ENCODE peak calls at places on chromosomes 1 and 21, in five cellular contexts. W is MM.1S, P is fibroblast of lung, L is GM23248, N is HCT116. T is an unnamed sample.

GRCh38 chr1:30919025-30919881 is 10.7 kb upstream of the SDC3 start:
- DNase-seq in W (peak; percentile 9), P (peak; percentile 79), L (peak; percentile 81), N (no peak), T (no peak)

GRCh38 chr1:236090741-236091147 is 25.9 kb upstream of the NID1 start:
- DNase-seq in W (no peak), P (peak; percentile 63), L (no peak), N (no peak), T (no peak)

GRCh38 chr1:224697888-224698450 is 81.9 kb downstream of the CNIH3 start:
- DNase-seq in W (no peak), P (no peak), L (peak; percentile 9), N (no peak), T (no peak)

GRCh38 chr1:30743584-30744059 is 14.0 kb downstream of the LAPTM5 start:
- DNase-seq in W (peak; percentile 96), P (no peak), L (no peak), N (no peak), T (peak; percentile 88)

GRCh38 chr1:89771991-89772560 is 48.8 kb upstream of the LRRC8D start:
- DNase-seq in W (no peak), P (no peak), L (no peak), N (no peak), T (no peak)

GRCh38 chr1:172960454-172961208 is 90.1 kb downstream of the TNFSF18 start:
- DNase-seq in W (no peak), P (peak; percentile 72), L (peak; percentile 54), N (no peak), T (no peak)

GRCh38 chr1:1703796-1704195 is 11.2 kb upstream of the SLC35E2B start:
- DNase-seq in W (no peak), P (no peak), L (no peak), N (no peak), T (no peak)

GRCh38 chr1:147389532-147390184 is 147.2 kb downstream of the CHD1L start:
- DNase-seq in W (peak; percentile 71), P (peak; percentile 65), L (peak; percentile 66), N (peak; percentile 27), T (peak; percentile 26)

GRCh38 chr1:46407636-46408035 is 13.5 kb downstream of the FAAH start:
- DNase-seq in W (no peak), P (no peak), L (no peak), N (no peak), T (no peak)

GRCh38 chr1:153888518-153888917 is 34.3 kb downstream of the GATAD2B start:
- DNase-seq in W (peak; percentile 39), P (peak; percentile 20), L (peak; percentile 29), N (no peak), T (no peak)

GRCh38 chr1:61208815-61209214 is 126.5 kb downstream of the NFIA start:
- DNase-seq in W (no peak), P (no peak), L (no peak), N (no peak), T (no peak)

GRCh38 chr1:36142121-36142520 is 7.2 kb downstream of the TRAPPC3 start:
- DNase-seq in W (no peak), P (no peak), L (peak; percentile 35), N (no peak), T (no peak)

GRCh38 chr1:172180886-172181285 is 239.6 kb upstream of the C1orf105 start:
- DNase-seq in W (peak; percentile 85), P (peak; percentile 78), L (peak; percentile 84), N (no peak), T (peak; percentile 6)

GRCh38 chr1:54415533-54415932 is 9.3 kb upstream of the SSBP3 start:
- DNase-seq in W (no peak), P (no peak), L (no peak), N (no peak), T (no peak)

GRCh38 chr1:181135462-181135781 is 46.9 kb downstream of the IER5 start:
- DNase-seq in W (peak; percentile 67), P (peak; percentile 56), L (peak; percentile 76), N (no peak), T (peak; percentile 53)

GRCh38 chr1:29939086-29939485 is 702.8 kb downstream of the PTPRU start:
- DNase-seq in W (no peak), P (no peak), L (no peak), N (no peak), T (no peak)

GRCh38 chr1:64499966-64500365 is 30.0 kb downstream of the CACHD1 start:
- DNase-seq in W (no peak), P (no peak), L (no peak), N (peak; percentile 28), T (no peak)

GRCh38 chr1:3096360-3096759 is 27.4 kb downstream of the PRDM16 start:
- DNase-seq in W (no peak), P (no peak), L (no peak), N (no peak), T (no peak)

GRCh38 chr1:109671067-109671466 is 3.2 kb downstream of the GSTM2 start:
- DNase-seq in W (peak; percentile 36), P (no peak), L (no peak), N (no peak), T (no peak)

GRCh38 chr1:117656202-117656641 is 50.4 kb downstream of the TENT5C start:
- DNase-seq in W (peak; percentile 91), P (no peak), L (no peak), N (no peak), T (peak; percentile 91)

GRCh38 chr1:221563476-221563921 is 178.4 kb downstream of the DUSP10 start:
- DNase-seq in W (no peak), P (no peak), L (no peak), N (no peak), T (no peak)

GRCh38 chr1:29245261-29245660 is 8.9 kb downstream of the PTPRU start:
- DNase-seq in W (no peak), P (no peak), L (no peak), N (no peak), T (no peak)

GRCh38 chr21:24590261-24590660 is 1017.0 kb downstream of the MRPL39 start:
- DNase-seq in W (no peak), P (no peak), L (no peak), N (no peak), T (no peak)

GRCh38 chr1:221437924-221438323 is 304.0 kb downstream of the DUSP10 start:
- DNase-seq in W (no peak), P (peak; percentile 67), L (peak; percentile 68), N (peak; percentile 29), T (no peak)

GRCh38 chr1:229268505-229268904 is 2.4 kb upstream of the RAB4A start:
- DNase-seq in W (no peak), P (no peak), L (peak; percentile 25), N (no peak), T (no peak)

GRCh38 chr1:59066231-59066630 is 230.7 kb upstream of the FGGY start:
- DNase-seq in W (no peak), P (no peak), L (no peak), N (no peak), T (no peak)

GRCh38 chr1:81305997-81306452 is 494.7 kb upstream of the ADGRL2 start:
- DNase-seq in W (peak; percentile 27), P (peak; percentile 84), L (peak; percentile 54), N (no peak), T (no peak)

GRCh38 chr1:231407537-231408396 is 14.3 kb downstream of the EGLN1 start:
- DNase-seq in W (no peak), P (no peak), L (peak; percentile 70), N (no peak), T (no peak)

GRCh38 chr1:94621392-94621791 is 79.8 kb upstream of the F3 start:
- DNase-seq in W (no peak), P (no peak), L (peak; percentile 30), N (peak; percentile 73), T (no peak)

GRCh38 chr1:36751525-36751924 is 268.8 kb upstream of the CSF3R start:
- DNase-seq in W (no peak), P (no peak), L (no peak), N (no peak), T (no peak)

GRCh38 chr21:43362928-43363314 is 64.0 kb downstream of the SIK1 start:
- DNase-seq in W (no peak), P (no peak), L (no peak), N (no peak), T (peak; percentile 66)

GRCh38 chr1:36913523-36914060 is 120.7 kb downstream of the GRIK3 start:
- DNase-seq in W (no peak), P (no peak), L (no peak), N (no peak), T (no peak)

GRCh38 chr1:163771637-163772036 is 449.9 kb downstream of the NUF2 start:
- DNase-seq in W (no peak), P (no peak), L (no peak), N (no peak), T (no peak)

GRCh38 chr1:107936498-107937481 is 28.2 kb downstream of the VAV3 start:
- DNase-seq in W (peak; percentile 66), P (peak; percentile 93), L (peak; percentile 96), N (peak; percentile 37), T (no peak)

DNA sequence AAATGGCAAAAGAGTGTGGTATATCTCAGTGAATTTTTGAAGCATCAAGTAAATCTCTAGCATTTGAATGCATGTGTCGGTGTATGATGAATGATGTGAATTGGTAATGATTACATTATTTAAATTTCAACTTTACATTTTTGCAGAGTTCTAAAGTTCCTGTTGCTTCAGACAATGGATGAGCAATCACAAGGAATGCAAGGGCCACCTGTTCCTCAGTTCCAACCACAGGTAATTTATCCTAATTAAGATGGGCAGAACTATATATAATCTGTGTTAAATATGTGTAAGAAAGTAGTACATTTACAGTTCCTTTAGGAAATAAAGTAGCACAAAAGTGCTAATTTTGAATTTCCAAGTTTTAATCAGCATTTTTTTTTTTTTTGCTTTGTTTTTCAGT is 75.6 kb downstream of the NEK7 start:
- DNase-seq in W (no peak), P (no peak), L (no peak), N (no peak), T (no peak)
- H3K9ac ChIP-seq in W (no peak overlapping the region), P (no peak overlapping the region), L (no peak overlapping the region), N (no peak overlapping the region), T (no peak overlapping the region)

GRCh38 chr1:24849653-24850295 is 80.3 kb downstream of the RUNX3 start:
- DNase-seq in W (no peak), P (peak; percentile 49), L (peak; percentile 48), N (no peak), T (peak; percentile 26)
- H3K27ac ChIP-seq in W (no peak overlapping the region), P (no peak overlapping the region), L (peak overlapping the region; percentile 51), N (no peak overlapping the region), T (no peak overlapping the region)

GRCh38 chr1:41641941-41642527 is 157.6 kb upstream of the EDN2 start:
- DNase-seq in W (no peak), P (no peak), L (no peak), N (no peak), T (no peak)
- H3K4me1 ChIP-seq in W (no peaks in the 10 kb centered on the region), P (no peaks in the 10 kb centered on the region), L (peaks cover 17% of the 10 kb centered on the region), N (no peaks in the 10 kb centered on the region), T (peaks cover 54% of the 10 kb centered on the region)

DNA sequence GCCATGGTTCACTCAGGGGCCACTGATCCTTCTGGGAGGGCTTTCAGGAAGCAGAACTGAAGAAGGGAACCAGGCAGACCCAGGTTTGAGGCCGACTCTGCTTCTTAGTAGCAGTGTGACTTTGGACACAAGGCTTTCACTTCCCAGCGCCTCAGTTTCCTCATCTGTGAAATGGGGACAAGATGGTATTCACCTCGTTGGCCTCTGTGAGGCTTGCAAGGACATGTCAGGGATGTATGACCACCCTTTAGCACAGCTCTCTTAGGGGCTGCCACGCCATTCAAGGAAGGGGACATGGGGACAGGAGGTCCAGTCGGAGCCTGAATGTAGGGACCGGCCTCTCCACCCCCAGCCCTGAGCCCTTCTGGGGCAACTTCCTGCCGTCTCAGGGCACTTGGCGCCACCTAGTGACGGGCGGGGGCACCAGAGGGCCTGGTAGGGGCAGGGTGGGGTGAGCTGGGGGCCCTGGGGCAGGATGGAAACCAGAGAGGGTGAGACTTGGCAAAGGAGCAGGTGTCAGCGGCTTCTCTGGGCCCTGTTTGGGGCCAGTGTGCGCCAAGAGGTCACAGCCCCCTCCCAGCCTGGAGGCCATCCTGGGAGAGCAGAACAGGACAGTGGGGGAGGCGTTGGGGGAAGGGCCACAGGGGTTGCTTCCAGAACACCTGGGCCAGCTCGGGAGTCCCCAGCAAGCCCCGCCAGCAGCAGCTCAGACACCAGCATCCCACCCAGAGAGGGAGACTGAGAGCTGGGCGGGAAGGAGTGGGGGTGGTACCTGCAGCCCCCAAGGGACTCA is 102.6 kb upstream of the TARDBP start:
- DNase-seq in W (peak; percentile 46), P (no peak), L (peak; percentile 49), N (no peak), T (peak; percentile 85)
- H3K9ac ChIP-seq in W (no peak overlapping the region), P (no peak overlapping the region), L (no peak overlapping the region), N (no peak overlapping the region), T (no peak overlapping the region)

T was measured in DND-41.